ENCODE peak calls at places on chromosomes 13 and 19, in four cellular contexts. N, P, W and H are unnamed samples.

GRCh38 chr13:112102243-112102642 is 35.3 kb downstream of the SOX1 start:
- DNase-seq in P (peak), W (no peak), N (no peak), H (no peak)

GRCh38 chr19:4660181-4660791 is 9.9 kb downstream of the MYDGF start:
- DNase-seq in N (peak), W (no peak), P (peak), H (peak)

GRCh38 chr19:14003279-14004051 is 2.7 kb downstream of the RFX1 start:
- DNase-seq in N (no peak), P (no peak), W (no peak), H (no peak)

GRCh38 chr13:18992791-18993190 is 188.8 kb downstream of the TUBA3C start:
- DNase-seq in P (no peak), W (no peak), N (no peak), H (no peak)

GRCh38 chr13:107374038-107374437 is 806.1 kb upstream of the ARGLU1 start:
- DNase-seq in N (no peak), P (no peak), W (no peak), H (no peak)

GRCh38 chr13:79485014-79485441 is 4.1 kb downstream of the NDFIP2 start:
- DNase-seq in W (no peak), N (no peak), P (peak), H (no peak)

GRCh38 chr19:12603714-12604113 is 6.9 kb downstream of the ZNF490 start:
- DNase-seq in N (no peak), W (peak), P (no peak), H (no peak)

GRCh38 chr13:29520671-29521070 is 74.8 kb downstream of the SLC7A1 start:
- DNase-seq in W (no peak), N (no peak), P (no peak), H (no peak)

GRCh38 chr19:18867751-18868150 is 28.2 kb downstream of the CERS1 start:
- DNase-seq in N (no peak), P (no peak), W (no peak), H (no peak)

GRCh38 chr13:33164331-33164730 is 121.2 kb downstream of the STARD13 start:
- DNase-seq in W (no peak), P (peak), N (no peak), H (no peak)

GRCh38 chr19:30165228-30165813 is 206.9 kb upstream of the ZNF536 start:
- DNase-seq in N (no peak), P (no peak), W (no peak), H (no peak)

GRCh38 chr19:47767349-47767748 is 11.2 kb upstream of the SELENOW start:
- DNase-seq in W (no peak), P (no peak), N (no peak), H (no peak)

GRCh38 chr13:62119739-62120700 is 704.4 kb upstream of the PCDH20 start:
- DNase-seq in P (no peak), W (no peak), N (no peak), H (no peak)

GRCh38 chr19:18502633-18503294 is 19.1 kb downstream of the ELL start:
- DNase-seq in N (no peak), W (no peak), P (no peak), H (no peak)

GRCh38 chr19:56765107-56765506 is 75.4 kb downstream of the PEG3 start:
- DNase-seq in W (no peak), P (no peak), N (no peak), H (no peak)

GRCh38 chr13:72757792-72758535 is 23.7 kb downstream of the DIS3 start:
- DNase-seq in W (no peak), N (no peak), P (no peak), H (no peak)

GRCh38 chr13:49297338-49297737 is 49.6 kb downstream of the CDADC1 start:
- DNase-seq in P (peak), N (no peak), W (no peak), H (no peak)

GRCh38 chr19:31504221-31504620 is 155.0 kb upstream of the TSHZ3 start:
- DNase-seq in P (no peak), W (no peak), N (no peak), H (no peak)

GRCh38 chr13:26563713-26564112 is 6.2 kb downstream of the WASF3 start:
- DNase-seq in N (no peak), W (no peak), P (no peak), H (no peak)

GRCh38 chr19:45299719-45300118 is 23.0 kb downstream of the CKM start:
- DNase-seq in N (no peak), W (no peak), P (no peak), H (no peak)

GRCh38 chr13:67554746-67555452 is 324.8 kb upstream of the PCDH9 start:
- DNase-seq in P (no peak), W (no peak), N (no peak), H (no peak)

GRCh38 chr13:45063261-45063870 is 56.9 kb upstream of the GTF2F2 start:
- DNase-seq in N (no peak), P (no peak), W (no peak), H (no peak)

GRCh38 chr19:1804858-1805257 is 7.2 kb downstream of the ATP8B3 start:
- DNase-seq in P (no peak), N (no peak), W (no peak), H (no peak)
- TF ChIP-seq TCF7 in P (no peak), N (no peak), W (no peak), H (no peak)

GRCh38 chr19:50230379-50231351 is 27.2 kb downstream of the MYH14 start:
- DNase-seq in W (no peak), N (peak), P (peak), H (peak)
- TF ChIP-seq NR2C2 in W (no peak), N (no peak), P (no peak), H (no peak)

DNA sequence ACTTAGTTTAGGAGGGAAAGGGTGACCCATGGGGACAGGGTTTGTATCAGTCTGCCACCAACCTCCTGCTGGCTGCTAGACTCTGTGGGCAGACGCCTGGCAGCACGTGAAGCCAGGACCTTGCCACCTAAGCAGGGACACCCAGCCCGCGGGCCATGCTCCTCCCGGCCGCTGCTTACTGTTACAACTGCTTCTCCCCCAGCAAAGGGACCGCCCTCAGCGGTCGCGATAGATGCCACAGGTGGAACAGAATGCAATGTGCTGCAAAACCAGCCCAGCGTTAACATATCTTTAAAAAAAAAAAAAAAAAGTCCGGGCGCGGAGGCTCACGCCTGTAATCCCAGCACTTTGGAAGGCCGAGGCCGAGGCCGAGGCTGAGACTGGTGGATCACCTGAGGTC is 1.9 kb upstream of the RHPN2 start:
- DNase-seq in N (no peak), P (no peak), W (no peak), H (no peak)
- TF ChIP-seq TCF7 in N (no peak), P (no peak), W (no peak), H (no peak)

DNA sequence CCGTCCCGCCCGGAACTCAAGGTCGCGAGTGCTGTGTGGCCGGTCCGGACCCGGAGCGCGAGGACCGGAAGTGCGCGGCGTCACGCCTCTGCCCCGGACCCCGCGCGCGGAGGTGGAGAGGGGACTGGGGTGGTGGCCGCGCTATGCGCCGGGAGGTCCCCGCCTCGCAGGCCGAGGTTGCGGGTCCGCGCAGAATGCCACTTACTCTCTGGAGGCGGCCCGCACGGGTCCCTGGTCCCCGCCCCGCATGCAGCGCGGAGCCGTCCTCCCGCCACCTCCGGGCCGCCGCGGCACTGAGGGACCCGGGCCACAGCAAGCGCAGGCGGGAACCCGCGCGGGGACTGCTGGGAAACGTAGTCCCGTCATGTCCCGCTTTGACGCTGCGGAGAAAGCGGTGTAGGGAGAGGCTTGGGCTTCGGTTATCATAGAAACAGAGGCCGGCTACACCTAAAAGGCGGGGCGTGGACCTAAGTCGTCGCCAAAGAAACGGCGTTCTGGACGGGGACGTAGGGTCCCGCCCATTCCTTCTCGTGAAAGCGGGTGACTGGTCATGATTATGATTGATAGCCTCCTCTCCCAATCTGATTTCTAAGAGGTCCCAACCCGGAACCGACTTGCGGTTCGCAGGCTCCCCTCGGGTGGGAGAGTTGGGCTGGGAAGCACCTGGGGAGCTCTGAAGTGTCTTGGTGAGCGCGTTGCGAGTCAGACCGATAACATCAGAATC is at the start of gene ZNF837:
- DNase-seq in P (peak), W (peak), N (peak), H (peak)
- TF ChIP-seq NR2C2 in P (peak), W (no peak), N (no peak), H (peak)

GRCh38 chr13:47959468-47960088 is 41.5 kb downstream of the SUCLA2 start:
- DNase-seq in N (no peak), W (no peak), P (no peak), H (no peak)

GRCh38 chr13:47957073-47957472 is 44.0 kb downstream of the SUCLA2 start:
- DNase-seq in W (no peak), P (no peak), N (no peak), H (no peak)

GRCh38 chr13:47955836-47956235 is 45.2 kb downstream of the SUCLA2 start:
- DNase-seq in N (no peak), W (no peak), P (no peak), H (no peak)
- TF ChIP-seq TCF7 in N (no peak), W (no peak), P (no peak), H (no peak)

GRCh38 chr13:98142427-98143156 is at the start of gene FARP1:
- DNase-seq in W (no peak), P (peak), N (peak), H (peak)

GRCh38 chr13:98141938-98142426 is 912 bp upstream of the FARP1 start:
- DNase-seq in W (no peak), N (peak), P (no peak), H (no peak)

GRCh38 chr13:98143601-98144500 is 957 bp downstream of the FARP1 start:
- DNase-seq in N (peak), W (no peak), P (no peak), H (no peak)

GRCh38 chr13:98143157-98143553 is 261 bp downstream of the FARP1 start:
- DNase-seq in W (no peak), N (no peak), P (no peak), H (no peak)

DNA sequence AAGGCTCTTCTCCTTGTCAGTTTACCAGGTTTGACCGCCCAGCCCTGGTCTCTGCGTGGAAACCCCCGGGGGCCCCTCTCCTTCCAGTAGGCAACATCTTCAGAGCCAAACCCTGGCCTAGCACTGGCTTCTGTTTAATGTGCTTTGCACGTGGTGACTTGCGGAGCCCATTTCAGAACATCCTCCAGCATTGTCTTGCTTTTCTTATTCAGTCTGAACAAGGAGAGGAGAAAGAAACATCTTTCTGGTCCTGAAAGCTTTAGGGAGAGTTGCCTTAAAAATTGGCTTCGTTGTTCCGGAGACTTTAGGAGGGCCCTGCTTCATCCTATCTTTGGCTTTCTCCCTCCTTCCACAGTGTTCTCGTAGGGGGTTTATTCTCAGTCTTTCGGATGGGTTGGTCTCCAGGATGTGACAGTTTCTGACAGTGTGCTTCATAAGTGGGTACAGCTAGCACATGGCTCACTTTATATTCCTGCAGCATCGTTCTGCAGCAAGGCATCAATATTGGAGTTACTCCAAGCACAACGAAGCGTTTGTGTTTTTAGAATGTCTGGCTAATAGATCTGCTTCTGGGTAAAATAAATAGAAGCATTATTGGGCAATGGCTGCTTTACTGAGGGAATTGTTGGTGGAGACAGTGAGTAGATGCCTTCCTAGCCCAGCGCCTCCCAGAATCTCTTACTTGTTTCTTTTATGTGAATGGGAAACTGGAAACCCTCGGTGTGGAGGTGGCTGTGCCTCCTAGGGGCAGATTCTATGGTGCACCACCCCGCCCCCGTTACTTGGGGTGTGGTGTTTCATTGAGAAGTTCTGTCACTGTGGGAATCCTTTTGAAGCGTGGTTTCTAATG is 1.8 kb downstream of the FARP1 start:
- DNase-seq in N (peak), P (peak), W (no peak), H (no peak)
- TF ChIP-seq NR2C2 in N (no peak), P (no peak), W (no peak), H (no peak)

GRCh38 chr19:46737761-46738171 is 8.1 kb upstream of the FKRP start:
- DNase-seq in N (no peak), W (no peak), P (no peak), H (no peak)
- TF ChIP-seq TCF7 in N (no peak), W (no peak), P (no peak), H (no peak)